ENCODE peak calls at places on chromosomes 11 and 22, in ten cellular contexts. L is brain microvascular endothelial cell, I is thoracic aorta, U is GM06990, H is A549, W is GM12865, Q is lung, V is astrocyte of the spinal cord, Z is psoas muscle, S is upper lobe of right lung. B is an unnamed sample.

GRCh38 chr11:11524436-11525038 is 97.3 kb downstream of the GALNT18 start:
- DNase-seq in L (no peak), I (no peak), U (no peak), H (no peak), W (no peak), Q (no peak), V (no peak), Z (no peak), S (no peak), B (no peak)

GRCh38 chr11:118175031-118175531 is 1.4 kb downstream of the SCN2B start:
- DNase-seq in L (no peak), I (no peak), U (no peak), H (peak; percentile 14), W (no peak), Q (no peak), V (no peak), Z (no peak), S (no peak), B (no peak)

GRCh38 chr22:27139935-27140493 is 482.6 kb downstream of the MIAT start:
- DNase-seq in L (peak; percentile 93), I (peak; percentile 33), U (no peak), H (peak; percentile 68), W (no peak), Q (no peak), V (peak; percentile 82), Z (no peak), S (no peak), B (no peak)

GRCh38 chr22:42646569-42647525 is 2.3 kb downstream of the CYB5R3 start:
- DNase-seq in L (no peak), I (no peak), U (no peak), H (no peak), W (no peak), Q (no peak), V (no peak), Z (peak; percentile 76), S (peak; percentile 78), B (peak; percentile 15)

GRCh38 chr11:13924801-13925327 is 37.7 kb upstream of the SPON1 start:
- DNase-seq in L (no peak), I (no peak), U (no peak), H (no peak), W (no peak), Q (no peak), V (no peak), Z (no peak), S (no peak), B (no peak)

GRCh38 chr11:43367382-43368178 is 8.9 kb downstream of the TTC17 start:
- DNase-seq in L (no peak), I (no peak), U (no peak), H (no peak), W (peak; percentile 45), Q (no peak), V (no peak), Z (no peak), S (no peak), B (no peak)

GRCh38 chr11:70244698-70245097 is 25.8 kb upstream of the PPFIA1 start:
- DNase-seq in L (peak; percentile 98), I (no peak), U (no peak), H (peak; percentile 70), W (no peak), Q (no peak), V (peak; percentile 86), Z (peak; percentile 28), S (no peak), B (no peak)

GRCh38 chr22:49692499-49693225 is 135.0 kb downstream of the BRD1 start:
- DNase-seq in L (no peak), I (no peak), U (no peak), H (no peak), W (no peak), Q (no peak), V (no peak), Z (no peak), S (peak; percentile 46), B (no peak)

GRCh38 chr11:72703281-72704008 is 29.2 kb upstream of the PDE2A start:
- DNase-seq in L (peak; percentile 43), I (no peak), U (no peak), H (no peak), W (no peak), Q (no peak), V (peak; percentile 58), Z (peak; percentile 91), S (no peak), B (no peak)

DNA sequence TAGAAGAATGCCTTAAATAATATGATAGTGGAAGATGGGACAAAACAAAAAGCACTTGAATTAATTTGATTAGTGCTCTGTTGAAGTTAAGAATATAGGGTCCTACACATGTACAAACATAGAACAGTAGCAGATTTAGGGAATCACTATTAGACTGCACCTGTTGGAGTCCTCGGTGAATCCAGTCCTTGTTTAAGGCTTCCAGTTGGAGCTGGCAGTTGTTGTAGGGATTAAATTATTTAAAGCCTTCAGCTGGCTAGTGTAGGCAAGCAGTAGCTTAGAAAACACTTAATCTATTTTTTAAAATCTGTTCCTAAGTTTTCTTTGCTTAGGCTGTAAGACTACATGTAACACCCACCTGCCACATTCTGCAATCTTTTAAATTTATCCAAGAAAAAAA is 24.5 kb upstream of the CSTF3 start:
- DNase-seq in L (no peak), I (no peak), U (no peak), H (no peak), W (no peak), Q (no peak), V (no peak), Z (no peak), S (no peak), B (no peak)
- H3K4me3 ChIP-seq in L (no peak overlapping the region), I (no peak overlapping the region), U (no peak overlapping the region), H (no peak overlapping the region), W (no peak overlapping the region), Q (no peak overlapping the region), V (no peak overlapping the region), Z (no peak overlapping the region), S (no peak overlapping the region), B (no peak overlapping the region)

GRCh38 chr11:68012044-68012842 is 2.1 kb downstream of the ALDH3B1 start:
- DNase-seq in L (no peak), I (no peak), U (no peak), H (peak; percentile 88), W (no peak), Q (no peak), V (no peak), Z (no peak), S (peak; percentile 70), B (no peak)

GRCh38 chr11:68008381-68009337 is 1.5 kb upstream of the ALDH3B1 start:
- DNase-seq in L (no peak), I (no peak), U (peak; percentile 49), H (no peak), W (no peak), Q (peak; percentile 69), V (no peak), Z (no peak), S (peak; percentile 74), B (no peak)

GRCh38 chr11:68011046-68011943 is 1.2 kb downstream of the ALDH3B1 start:
- DNase-seq in L (no peak), I (no peak), U (no peak), H (no peak), W (no peak), Q (no peak), V (no peak), Z (no peak), S (peak; percentile 60), B (no peak)

GRCh38 chr11:68009391-68010000 is 631 bp upstream of the ALDH3B1 start:
- DNase-seq in L (peak; percentile 43), I (no peak), U (no peak), H (peak; percentile 76), W (peak; percentile 36), Q (no peak), V (peak; percentile 66), Z (no peak), S (peak; percentile 48), B (no peak)

GRCh38 chr11:68010058-68011041 is at the start of gene ALDH3B1:
- DNase-seq in L (peak; percentile 71), I (peak; percentile 58), U (no peak), H (peak; percentile 97), W (peak; percentile 34), Q (peak; percentile 97), V (peak; percentile 79), Z (peak; percentile 96), S (peak; percentile 99), B (no peak)
- TF ChIP-seq CTCF in L (peak; percentile 5), I (no peak), U (no peak), H (no peak), W (no peak), Q (no peak), V (no peak), Z (no peak), S (no peak), B (no peak)

GRCh38 chr11:26823963-26824362 is 102.1 kb upstream of the SLC5A12 start:
- DNase-seq in L (no peak), I (no peak), U (peak; percentile 3), H (no peak), W (no peak), Q (no peak), V (no peak), Z (no peak), S (no peak), B (no peak)

GRCh38 chr11:26820739-26821138 is 98.9 kb upstream of the SLC5A12 start:
- DNase-seq in L (no peak), I (no peak), U (no peak), H (no peak), W (no peak), Q (no peak), V (peak; percentile 37), Z (no peak), S (no peak), B (no peak)
- H3K4me3 ChIP-seq in L (no peak overlapping the region), I (no peak overlapping the region), U (no peak overlapping the region), H (no peak overlapping the region), W (no peak overlapping the region), Q (no peak overlapping the region), V (no peak overlapping the region), Z (no peak overlapping the region), S (no peak overlapping the region), B (no peak overlapping the region)

DNA sequence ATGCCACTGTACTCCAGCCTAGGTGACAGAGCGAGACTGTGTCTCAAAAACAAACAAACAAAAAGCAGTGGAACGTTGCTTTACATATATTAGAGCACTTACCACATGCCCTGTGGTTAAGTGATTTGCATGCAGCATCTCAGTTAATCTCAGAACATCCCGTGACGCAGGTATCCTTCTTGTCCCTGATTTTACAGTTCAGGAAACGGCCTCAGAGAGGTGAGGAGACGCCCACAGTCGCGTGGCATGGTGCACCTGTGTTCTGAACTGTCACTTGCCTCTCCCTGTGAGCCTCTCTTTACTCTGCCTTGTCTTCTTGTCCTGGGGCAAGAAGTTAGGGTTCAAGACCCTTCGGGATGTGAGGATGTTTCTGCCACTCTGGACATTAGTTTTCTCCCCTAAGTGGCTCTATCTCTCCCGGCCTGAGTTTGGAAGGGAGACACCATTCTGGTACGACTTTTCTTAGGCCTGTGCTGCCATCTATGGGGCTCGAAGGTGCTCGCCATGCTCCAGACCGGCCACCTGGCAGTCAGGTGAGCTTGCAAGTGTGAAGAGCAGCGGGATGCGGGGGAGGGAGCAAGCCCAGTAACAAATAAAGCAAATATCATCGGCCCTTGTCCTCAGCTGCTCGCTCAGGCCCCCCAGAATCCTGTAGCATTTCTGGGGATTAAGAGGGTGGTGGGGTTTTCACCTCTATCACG is 25.6 kb downstream of the YWHAH start:
- DNase-seq in L (peak; percentile 49), I (no peak), U (peak; percentile 49), H (peak; percentile 76), W (peak; percentile 82), Q (peak; percentile 70), V (peak; percentile 62), Z (peak; percentile 66), S (peak; percentile 85), B (peak; percentile 69)
- TF ChIP-seq CTCF in L (peak; percentile 78), I (no peak), U (peak; percentile 57), H (peak; percentile 39), W (peak; percentile 60), Q (no peak), V (peak; percentile 74), Z (peak; percentile 47), S (peak; percentile 44), B (peak; percentile 87)